ENCODE peak calls at places on chromosomes 6 and 20, in five cellular contexts. I, X, A, B and N are unnamed samples. For H3K27me3, the result is how much of the 10 kb centered on the place peaks cover.

GRCh38 chr6:25452027-25452426 is 172.9 kb downstream of the CARMIL1 start:
- DNase-seq in I (no peak), X (no peak), A (no peak), B (no peak), N (no peak)

GRCh38 chr6:109269057-109269456 is 113.2 kb downstream of the CD164 start:
- DNase-seq in I (no peak), X (no peak), A (no peak), B (no peak), N (no peak)

GRCh38 chr6:111774346-111774703 is 98.9 kb downstream of the FYN start:
- DNase-seq in I (no peak), X (no peak), A (no peak), B (no peak), N (no peak)

GRCh38 chr6:165844801-165845364 is 181.8 kb upstream of the PDE10A start:
- DNase-seq in I (no peak), X (no peak), A (no peak), B (no peak), N (no peak)

GRCh38 chr6:131262060-131262459 is 126.8 kb downstream of the AKAP7 start:
- DNase-seq in I (no peak), X (no peak), A (no peak), B (no peak), N (no peak)

GRCh38 chr6:16758163-16758975 is 2.9 kb downstream of the ATXN1 start:
- DNase-seq in I (no peak), X (no peak), A (no peak), B (no peak), N (peak)

GRCh38 chr6:40293824-40294188 is 293.4 kb downstream of the LRFN2 start:
- DNase-seq in I (no peak), X (peak), A (no peak), B (no peak), N (no peak)

GRCh38 chr6:111337715-111338333 is 145.2 kb downstream of the REV3L start:
- DNase-seq in I (no peak), X (no peak), A (no peak), B (no peak), N (no peak)

GRCh38 chr6:157240059-157240959 is 83.0 kb downstream of the TMEM242 start:
- DNase-seq in I (no peak), X (peak), A (no peak), B (no peak), N (no peak)

GRCh38 chr6:6861995-6862394 is 245.8 kb upstream of the RREB1 start:
- DNase-seq in I (no peak), X (no peak), A (no peak), B (no peak), N (no peak)

GRCh38 chr6:87154641-87155271 is 609 bp upstream of the ZNF292 start:
- DNase-seq in I (no peak), X (no peak), A (no peak), B (peak), N (peak)

GRCh38 chr6:43383021-43383667 is 13.7 kb upstream of the ZNF318 start:
- DNase-seq in I (no peak), X (no peak), A (no peak), B (no peak), N (no peak)

GRCh38 chr6:87968435-87969278 is 79.0 kb upstream of the SPACA1 start:
- DNase-seq in I (no peak), X (no peak), A (no peak), B (peak), N (no peak)

GRCh38 chr6:162056745-162057144 is 670.8 kb downstream of the PRKN start:
- DNase-seq in I (no peak), X (no peak), A (peak), B (no peak), N (no peak)

GRCh38 chr20:17172826-17173420 is 53.9 kb upstream of the PCSK2 start:
- DNase-seq in I (no peak), X (no peak), A (no peak), B (no peak), N (no peak)

GRCh38 chr20:58436868-58437645 is 48.0 kb downstream of the VAPB start:
- DNase-seq in I (no peak), X (no peak), A (no peak), B (no peak), N (no peak)

GRCh38 chr6:140174509-140174908 is 800.1 kb upstream of the CITED2 start:
- DNase-seq in I (no peak), X (no peak), A (no peak), B (no peak), N (no peak)

GRCh38 chr6:56671651-56672461 is 29.2 kb upstream of the DST start:
- DNase-seq in I (no peak), X (no peak), A (no peak), B (no peak), N (no peak)

GRCh38 chr20:3751664-3752385 is 15.7 kb downstream of the ADISSP start:
- DNase-seq in I (peak), X (no peak), A (peak), B (peak), N (peak)

GRCh38 chr6:159137715-159138114 is 31.5 kb upstream of the FNDC1 start:
- DNase-seq in I (no peak), X (no peak), A (no peak), B (no peak), N (no peak)

GRCh38 chr6:82364087-82365010 is 732 bp downstream of the TPBG start:
- DNase-seq in I (peak), X (peak), A (peak), B (peak), N (no peak)

GRCh38 chr20:56932575-56933330 is 303.6 kb downstream of the TFAP2C start:
- DNase-seq in I (no peak), X (no peak), A (no peak), B (no peak), N (no peak)

GRCh38 chr20:19654906-19655305 is 103.2 kb upstream of the RIN2 start:
- DNase-seq in I (no peak), X (no peak), A (no peak), B (no peak), N (no peak)

GRCh38 chr20:41367956-41368355 is 1.3 kb upstream of the EMILIN3 start:
- DNase-seq in I (no peak), X (no peak), A (no peak), B (no peak), N (no peak)

GRCh38 chr6:139251377-139252017 is 40.3 kb downstream of the TXLNB start:
- DNase-seq in I (peak), X (no peak), A (peak), B (no peak), N (no peak)

DNA sequence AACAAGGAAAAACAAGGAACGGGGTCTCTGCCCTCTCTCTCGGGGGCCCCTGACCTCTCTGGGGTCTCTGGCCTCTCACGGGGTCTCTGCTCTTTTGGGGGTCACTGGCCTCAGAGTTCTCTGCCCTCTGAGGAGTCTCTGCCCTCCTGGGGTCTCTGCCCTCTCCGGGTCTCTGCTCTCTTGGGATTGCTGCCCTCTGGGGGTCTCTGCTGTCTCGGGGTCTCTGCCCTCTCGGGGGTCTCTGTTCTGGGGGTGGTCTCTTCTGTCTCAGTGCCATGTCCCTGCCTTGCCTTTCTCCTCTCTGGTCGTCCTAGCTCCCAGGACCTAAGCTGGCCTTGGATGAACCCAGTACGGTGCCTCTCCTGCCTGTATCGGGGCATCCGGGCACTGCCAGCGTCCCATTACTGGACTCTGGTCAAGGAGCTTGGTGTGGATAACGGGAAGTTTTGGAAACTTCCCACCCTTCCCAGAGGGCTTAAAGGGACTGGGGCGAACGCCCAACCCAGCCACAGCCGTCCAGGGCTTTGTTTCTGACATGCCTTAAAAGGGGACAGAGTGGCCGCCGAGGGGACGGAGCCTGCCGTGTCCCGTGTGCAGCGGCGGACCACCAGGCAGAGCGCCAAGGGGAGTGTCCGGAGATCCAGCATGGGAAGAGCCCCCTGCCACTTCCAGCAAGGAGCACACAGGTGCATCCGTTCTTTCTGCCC is 24.7 kb upstream of the MRGBP start:
- DNase-seq in I (no peak), X (no peak), A (no peak), B (no peak), N (no peak)
- H3K27me3 ChIP-seq in I (under half), X (under half), A (under half), B (under half), N (under half)

DNA sequence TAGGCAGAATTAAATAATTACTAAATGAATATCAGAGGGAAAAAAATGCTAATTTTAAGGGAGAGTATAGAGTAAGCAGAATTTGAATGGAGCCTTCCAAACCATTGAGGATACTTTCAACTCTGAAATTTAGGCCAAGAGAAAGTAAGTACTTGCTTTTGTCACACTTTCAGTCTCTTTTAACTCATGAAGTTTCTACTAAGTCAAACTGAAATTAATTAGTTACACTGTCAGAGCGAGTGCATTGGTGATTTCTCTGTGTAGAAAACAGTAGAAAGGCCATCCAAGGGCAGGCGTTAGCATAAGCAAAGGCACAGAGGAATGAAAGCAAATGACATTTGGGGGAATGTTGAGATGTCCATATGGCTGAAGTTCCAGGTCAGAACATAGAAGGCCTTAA is 92.9 kb downstream of the PLEKHG1 start:
- DNase-seq in I (no peak), X (no peak), A (no peak), B (no peak), N (no peak)
- H3K27me3 ChIP-seq in I (under half), X (under half), A (under half), B (under half), N (under half)

DNA sequence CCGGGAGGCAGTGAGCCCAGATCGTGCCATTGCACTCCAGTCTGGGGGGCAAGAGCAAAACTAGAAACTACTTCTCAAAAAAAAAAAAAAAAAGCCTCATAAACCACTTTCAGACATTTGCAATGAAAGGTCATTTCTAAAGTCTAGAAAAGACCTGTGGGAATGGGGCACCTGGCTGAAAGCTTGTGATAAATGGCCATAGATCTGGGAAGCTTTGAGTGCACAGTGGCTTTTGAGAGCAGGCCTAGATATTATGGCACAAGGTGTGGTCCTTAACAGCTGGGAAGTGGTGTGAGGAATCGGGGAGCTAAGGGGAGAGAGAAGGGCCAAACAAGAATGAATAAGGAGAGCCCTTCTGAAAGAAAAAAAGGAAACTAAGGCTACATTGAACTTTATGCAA is 33.2 kb downstream of the ID4 start:
- DNase-seq in I (no peak), X (no peak), A (no peak), B (no peak), N (no peak)
- H3K27me3 ChIP-seq in I (under half), X (under half), A (under half), B (under half), N (under half)

GRCh38 chr6:117550618-117551242 is 51.6 kb downstream of the GOPC start:
- DNase-seq in I (no peak), X (no peak), A (no peak), B (no peak), N (no peak)

GRCh38 chr6:117550078-117550600 is 52.2 kb downstream of the GOPC start:
- DNase-seq in I (no peak), X (no peak), A (no peak), B (no peak), N (no peak)

GRCh38 chr6:117549606-117550005 is 52.7 kb downstream of the GOPC start:
- DNase-seq in I (no peak), X (no peak), A (no peak), B (peak), N (no peak)

GRCh38 chr6:117547688-117548621 is 54.4 kb downstream of the GOPC start:
- DNase-seq in I (peak), X (no peak), A (peak), B (peak), N (peak)

DNA sequence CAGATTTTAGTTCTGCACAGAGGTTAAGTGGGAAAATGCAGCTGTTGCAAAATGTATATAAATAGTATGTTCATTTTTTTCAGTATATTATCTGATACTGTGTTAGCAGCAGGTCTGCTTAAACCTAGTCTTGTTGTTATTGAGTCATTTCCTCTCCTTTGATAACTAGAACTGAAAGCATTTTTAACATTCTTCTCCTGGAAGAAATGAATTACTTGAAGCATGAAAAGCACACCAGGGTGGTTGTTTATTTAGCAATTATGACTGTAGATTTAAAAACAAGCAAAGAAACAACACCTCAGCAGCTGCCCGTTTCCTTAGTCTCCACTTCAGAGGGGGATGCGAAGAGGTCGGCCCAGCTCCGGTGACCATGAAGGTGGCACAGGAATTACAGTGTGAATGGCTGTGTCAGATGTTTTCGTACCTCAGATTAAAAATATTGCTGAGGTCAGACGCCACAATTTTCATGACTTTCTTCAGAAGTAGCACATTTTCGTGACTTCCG is 53.5 kb downstream of the GOPC start:
- DNase-seq in I (no peak), X (no peak), A (no peak), B (peak), N (peak)
- H3K27me3 ChIP-seq in I (under half), X (under half), A (under half), B (under half), N (under half)

DNA sequence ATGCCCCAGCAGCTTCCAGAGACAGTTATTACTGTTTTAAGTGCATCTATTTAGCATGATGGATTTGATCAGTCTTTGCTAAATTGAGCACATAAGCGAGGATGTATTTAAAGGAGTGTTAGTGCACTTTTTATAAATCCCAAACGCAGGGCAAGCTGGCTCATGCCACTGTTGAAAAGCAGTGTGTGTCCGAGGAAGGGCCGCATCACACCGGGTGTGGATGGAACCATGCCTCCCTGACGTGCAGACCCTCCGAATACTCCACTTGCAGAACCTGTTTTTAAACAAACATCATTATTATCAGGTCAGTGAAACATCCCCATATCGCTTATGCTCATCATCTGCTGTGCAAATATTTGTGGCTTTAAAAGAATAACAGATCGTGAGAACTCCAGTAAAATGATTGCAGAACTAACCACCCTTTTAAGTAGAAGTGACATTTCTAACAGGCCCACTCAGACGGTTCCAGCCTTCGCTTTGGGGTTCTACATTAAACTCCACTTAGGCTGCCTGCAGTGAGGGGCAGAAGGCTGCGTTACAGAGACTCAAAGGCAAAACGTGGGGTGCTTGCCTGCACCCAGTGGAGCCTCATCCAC is 190.1 kb downstream of the CDH4 start:
- DNase-seq in I (no peak), X (peak), A (no peak), B (no peak), N (no peak)
- H3K27me3 ChIP-seq in I (under half), X (under half), A (under half), B (under half), N (under half)

DNA sequence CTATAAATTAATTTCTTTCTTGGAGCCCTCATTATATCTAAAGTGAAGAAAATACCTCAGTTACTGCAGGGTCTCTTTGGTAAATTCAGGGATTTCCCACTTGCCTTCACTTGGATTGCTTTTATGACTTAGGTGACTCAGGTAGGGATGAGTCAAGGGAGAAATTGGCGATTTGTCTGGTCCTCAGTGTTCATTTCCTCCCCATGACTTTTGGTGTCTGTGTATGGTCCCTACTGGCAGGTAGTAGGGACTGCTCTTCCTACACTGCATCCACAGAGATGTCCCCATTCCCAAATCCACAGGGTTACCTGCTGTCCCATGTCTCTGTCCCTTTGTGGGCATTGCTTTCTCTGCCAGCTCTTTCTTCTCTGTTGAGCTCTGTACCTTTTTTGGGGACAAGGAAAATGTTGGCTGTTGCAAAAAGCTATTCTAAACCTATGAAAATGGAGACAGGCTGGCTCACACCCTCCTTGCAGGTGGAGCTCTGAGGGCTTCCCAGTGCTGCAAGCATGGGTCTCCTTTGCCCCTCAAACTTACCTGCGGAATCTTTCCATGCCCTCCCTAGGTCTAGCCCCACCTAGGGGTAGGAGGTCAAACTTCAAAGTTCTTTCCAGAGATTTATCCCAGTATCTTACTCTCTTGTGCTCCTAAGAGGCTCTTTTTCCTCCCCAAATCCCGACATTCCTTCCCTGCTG is 211.9 kb downstream of the ZNF217 start:
- DNase-seq in I (no peak), X (no peak), A (no peak), B (no peak), N (no peak)
- H3K27me3 ChIP-seq in I (under half), X (under half), A (under half), B (under half), N (under half)

GRCh38 chr6:14877758-14878157 is 368.1 kb upstream of the JARID2 start:
- DNase-seq in I (no peak), X (no peak), A (no peak), B (no peak), N (no peak)
- H3K27me3 ChIP-seq in I (under half), X (under half), A (under half), B (under half), N (under half)